ENCODE peak calls at places on chromosomes 11 and 22, in seven cellular contexts. K, Z, P, R, J, U and Q are unnamed samples.

GRCh38 chr22:39266398-39267030 is 21.7 kb upstream of the PDGFB start:
- DNase-seq in J (no peak), Z (no peak), U (no peak), K (no peak), P (no peak), R (no peak), Q (no peak)

GRCh38 chr11:12245091-12245490 is 132.3 kb upstream of the PARVA start:
- DNase-seq in K (no peak), J (no peak), U (no peak), Z (no peak), P (no peak), R (no peak), Q (no peak)

GRCh38 chr22:23240639-23241389 is 60.5 kb downstream of the BCR start:
- DNase-seq in Z (peak; percentile 39), R (no peak), J (no peak), U (no peak), K (no peak), P (no peak), Q (peak; percentile 18)

GRCh38 chr11:131978351-131978750 is 607.9 kb downstream of the NTM start:
- DNase-seq in K (no peak), Z (no peak), P (no peak), J (no peak), R (no peak), U (no peak), Q (no peak)

GRCh38 chr11:130705670-130706421 is 210.4 kb downstream of the SNX19 start:
- DNase-seq in P (no peak), R (no peak), K (no peak), J (no peak), Z (no peak), U (no peak), Q (no peak)

GRCh38 chr11:108115495-108116140 is 5.7 kb upstream of the ACAT1 start:
- DNase-seq in Z (peak; percentile 61), K (peak; percentile 26), J (peak; percentile 76), R (peak; percentile 86), P (peak; percentile 55), U (no peak), Q (no peak)

GRCh38 chr11:105935791-105936190 is 86.2 kb downstream of the MSANTD4 start:
- DNase-seq in Z (no peak), R (no peak), J (no peak), K (no peak), P (no peak), U (no peak), Q (no peak)

GRCh38 chr11:125262825-125263218 is 98.3 kb downstream of the PKNOX2 start:
- DNase-seq in J (no peak), R (peak; percentile 19), P (no peak), K (peak; percentile 31), Z (no peak), U (no peak), Q (no peak)

GRCh38 chr11:12052676-12053605 is 44.5 kb upstream of the DKK3 start:
- DNase-seq in J (no peak), P (no peak), Z (no peak), R (no peak), U (no peak), K (no peak), Q (no peak)

GRCh38 chr11:72932132-72932570 is 117.9 kb downstream of the ATG16L2 start:
- DNase-seq in R (no peak), Z (no peak), K (no peak), P (peak; percentile 45), U (no peak), J (no peak), Q (no peak)

GRCh38 chr11:78276311-78276710 is 87.6 kb downstream of the USP35 start:
- DNase-seq in R (no peak), Z (no peak), K (no peak), U (no peak), J (no peak), P (no peak), Q (no peak)

GRCh38 chr11:61954106-61955030 is 4.2 kb downstream of the BEST1 start:
- DNase-seq in R (no peak), J (no peak), K (no peak), Z (no peak), P (no peak), U (no peak), Q (no peak)

GRCh38 chr11:124917115-124917637 is 1.9 kb upstream of the HEPN1 start:
- DNase-seq in R (no peak), Z (no peak), K (no peak), P (no peak), J (no peak), U (no peak), Q (no peak)

GRCh38 chr11:111707039-111707690 is 59.0 kb downstream of the PPP2R1B start:
- DNase-seq in U (no peak), R (no peak), J (no peak), P (peak; percentile 27), K (no peak), Z (no peak), Q (no peak)

GRCh38 chr22:46087336-46087690 is 63.0 kb upstream of the PPARA start:
- DNase-seq in P (no peak), U (no peak), J (no peak), R (no peak), K (no peak), Z (no peak), Q (no peak)

GRCh38 chr22:46084376-46084775 is 66.0 kb upstream of the PPARA start:
- DNase-seq in R (peak; percentile 11), U (no peak), K (no peak), Z (peak; percentile 53), J (peak; percentile 40), P (no peak), Q (no peak)

GRCh38 chr22:46084943-46085830 is 65.1 kb upstream of the PPARA start:
- DNase-seq in R (peak; percentile 75), Z (peak; percentile 86), J (peak; percentile 87), P (peak; percentile 61), K (no peak), U (peak; percentile 89), Q (no peak)

GRCh38 chr22:46086577-46087335 is 63.6 kb upstream of the PPARA start:
- DNase-seq in R (peak; percentile 13), Z (peak; percentile 49), U (peak; percentile 58), K (no peak), J (peak; percentile 43), P (no peak), Q (no peak)

DNA sequence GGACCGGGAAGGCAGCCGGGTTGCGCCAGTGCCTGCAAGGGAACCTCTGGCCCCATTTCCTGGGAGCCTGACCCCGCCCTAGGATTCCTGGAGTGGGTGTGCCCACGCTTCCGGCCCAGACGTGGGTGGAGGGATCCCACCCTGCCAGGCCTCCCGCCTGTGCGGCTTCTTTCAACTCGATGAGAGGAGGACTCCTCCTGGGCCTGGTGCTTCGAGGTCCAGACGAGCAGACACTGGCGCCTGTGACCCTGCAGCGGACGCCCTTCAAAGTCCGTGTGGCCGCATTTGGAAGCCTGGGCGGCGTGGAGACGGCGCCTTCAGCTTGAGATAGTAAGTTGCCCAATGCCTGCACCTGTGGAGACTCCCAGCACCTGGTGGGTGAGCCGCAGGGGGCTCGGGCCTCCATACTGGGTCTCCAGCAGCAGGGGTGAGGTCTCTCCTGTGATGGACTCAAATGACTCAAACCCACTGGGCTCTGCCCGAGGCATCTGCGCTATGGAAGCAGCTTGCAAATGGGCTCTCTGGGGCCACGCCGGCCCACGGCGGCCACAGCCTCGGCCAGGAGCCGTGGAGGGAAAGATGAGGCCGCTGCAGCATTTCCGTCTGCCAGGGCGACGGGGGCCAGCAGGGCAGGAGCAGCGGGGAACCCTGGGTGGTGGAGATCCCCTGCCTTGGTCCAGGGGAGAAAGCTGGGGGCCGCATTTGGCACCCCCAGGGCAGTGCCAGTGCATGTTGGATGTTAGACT is 64.3 kb upstream of the PPARA start:
- DNase-seq in P (peak; percentile 77), Z (peak; percentile 92), U (peak; percentile 91), J (peak; percentile 91), K (no peak), R (peak; percentile 58), Q (no peak)
- H3K4me3 ChIP-seq in P (peak overlapping the region; percentile 88), Z (no peak overlapping the region), U (peak overlapping the region; percentile 38), J (peak overlapping the region; percentile 39), K (no peak overlapping the region), R (peak overlapping the region; percentile 29), Q (no peak overlapping the region)

DNA sequence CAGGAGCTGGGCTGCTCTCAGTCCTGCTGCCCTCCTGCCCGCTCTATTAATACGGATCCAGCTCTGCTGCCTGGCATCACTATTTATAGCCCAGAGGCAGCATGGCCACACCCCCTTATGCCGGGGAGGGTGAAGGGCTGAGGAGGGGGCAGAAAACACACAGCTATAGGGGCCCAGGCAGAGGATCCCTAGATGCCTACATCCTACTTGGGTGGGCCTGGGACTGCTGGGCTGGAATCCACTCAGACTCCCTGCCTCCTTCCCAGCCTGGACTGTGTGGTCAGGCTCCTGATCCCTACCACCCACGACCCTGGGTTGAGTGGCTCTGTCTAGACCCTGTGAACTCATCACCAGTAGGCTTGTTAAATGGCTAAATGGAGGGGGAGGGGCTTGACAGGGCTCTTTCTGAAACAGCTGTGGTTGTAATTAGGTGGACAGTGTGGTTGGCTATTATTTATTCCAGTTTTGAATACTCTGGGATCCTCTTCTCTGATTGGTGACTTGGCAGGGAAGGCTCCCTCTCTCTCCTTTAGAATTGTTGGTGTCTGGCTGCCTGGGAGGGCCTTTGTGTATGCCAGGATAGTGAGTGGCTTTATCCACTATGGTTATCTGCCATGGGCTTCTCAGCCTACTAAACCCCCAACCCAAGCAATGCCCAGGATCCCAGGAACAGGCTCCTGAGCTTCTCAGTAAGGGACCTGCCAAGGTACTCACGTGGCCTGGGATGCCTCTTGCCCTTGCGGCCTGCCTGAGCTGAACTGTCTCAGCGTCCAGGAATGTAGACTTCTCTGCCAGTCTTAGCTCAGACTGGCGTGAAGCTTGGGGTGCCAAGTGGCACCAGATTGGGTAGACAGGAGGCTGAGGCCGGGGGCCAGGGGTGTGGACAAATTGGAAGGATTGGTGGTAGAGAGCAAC is 15.2 kb downstream of the PHLDB1 start:
- DNase-seq in U (peak; percentile 86), J (peak; percentile 62), Z (peak; percentile 34), R (no peak), P (no peak), K (no peak), Q (no peak)
- H3K4me3 ChIP-seq in U (peak overlapping the region; percentile 51), J (peak overlapping the region; percentile 58), Z (no peak overlapping the region), R (no peak overlapping the region), P (peak overlapping the region; percentile 72), K (peak overlapping the region; percentile 80), Q (no peak overlapping the region)

GRCh38 chr22:20036535-20037392 is 15.9 kb downstream of the TANGO2 start:
- DNase-seq in Z (no peak), J (no peak), K (no peak), R (no peak), P (no peak), U (no peak), Q (no peak)
- H3K4me3 ChIP-seq in Z (no peak overlapping the region), J (no peak overlapping the region), K (no peak overlapping the region), R (no peak overlapping the region), P (no peak overlapping the region), U (no peak overlapping the region), Q (no peak overlapping the region)

DNA sequence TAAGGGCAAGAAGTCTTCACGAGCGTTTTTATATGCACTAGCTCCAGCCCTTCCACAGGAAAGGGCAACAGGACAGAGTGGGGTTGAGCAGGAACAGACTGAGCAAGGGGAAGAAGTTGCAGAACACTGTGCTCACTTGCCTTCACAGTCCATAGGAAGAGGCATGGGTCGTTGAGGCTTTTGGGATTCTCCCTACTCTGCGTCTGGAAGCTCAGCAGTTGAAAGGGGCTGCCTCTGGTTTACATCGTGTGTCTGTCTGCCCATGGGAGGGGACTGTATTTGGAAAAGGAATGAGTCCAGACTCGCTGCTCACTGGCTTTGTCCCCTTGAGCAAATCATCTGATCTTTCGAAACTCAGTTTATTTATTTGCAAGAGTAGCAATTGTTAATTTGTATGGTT is 1.1 kb upstream of the PDGFD start:
- DNase-seq in Z (no peak), U (no peak), K (no peak), R (no peak), P (no peak), J (no peak), Q (no peak)
- H3K4me3 ChIP-seq in Z (no peak overlapping the region), U (no peak overlapping the region), K (no peak overlapping the region), R (no peak overlapping the region), P (no peak overlapping the region), J (no peak overlapping the region), Q (no peak overlapping the region)

GRCh38 chr11:69986421-69987229 is 91.5 kb upstream of the ANO1 start:
- DNase-seq in R (no peak), U (no peak), K (no peak), P (no peak), Z (no peak), J (no peak), Q (no peak)
- H3K4me3 ChIP-seq in R (no peak overlapping the region), U (peak overlapping the region; percentile 29), K (no peak overlapping the region), P (no peak overlapping the region), Z (no peak overlapping the region), J (peak overlapping the region; percentile 52), Q (no peak overlapping the region)